ENCODE peak calls at places on chromosome 4, in nine cellular contexts. Q is thoracic aorta; R is heart left ventricle; E is HCT116; P is Panc1; F is CD4-positive, CD25-positive, alpha-beta regulatory T cell; A is aorta; T is HepG2; W is heart right ventricle. V is an unnamed sample.

GRCh38 chr4:128347930-128348660 is 60.5 kb upstream of the PGRMC2 start:
- ATAC-seq in W (no peak), F (no peak), A (no peak), Q (no peak), T (no peak), P (no peak), R (no peak), E (no peak), V (no peak)

GRCh38 chr4:153595894-153596601 is 88.0 kb upstream of the TLR2 start:
- ATAC-seq in P (no peak), R (no peak), W (no peak), F (no peak), Q (no peak), A (no peak), T (no peak), E (no peak), V (no peak)

GRCh38 chr4:157791236-157791635 is 381.6 kb downstream of the GASK1B start:
- ATAC-seq in W (no peak), E (no peak), Q (no peak), T (no peak), R (no peak), F (no peak), A (no peak), P (no peak), V (no peak)

GRCh38 chr4:64361399-64361740 is 47.9 kb downstream of the TECRL start:
- ATAC-seq in T (no peak), P (no peak), R (peak), E (no peak), F (no peak), W (peak), A (no peak), Q (no peak), V (no peak)

GRCh38 chr4:152696764-152697250 is 17.0 kb upstream of the TMEM154 start:
- ATAC-seq in Q (no peak), T (peak), W (peak), F (peak), E (peak), R (peak), A (no peak), P (no peak), V (no peak)

GRCh38 chr4:54017308-54017707 is 47.1 kb downstream of the CHIC2 start:
- ATAC-seq in P (no peak), T (no peak), E (no peak), W (no peak), F (no peak), A (no peak), R (no peak), Q (no peak), V (no peak)

GRCh38 chr4:78673258-78673817 is 102.8 kb upstream of the BMP2K start:
- ATAC-seq in R (no peak), E (no peak), W (no peak), A (no peak), F (no peak), Q (no peak), T (no peak), P (no peak), V (no peak)

GRCh38 chr4:163344147-163345050 is 707 bp downstream of the NPY5R start:
- ATAC-seq in E (no peak), A (peak), R (peak), P (no peak), F (no peak), T (peak), Q (peak), W (peak), V (peak)

GRCh38 chr4:151356510-151356909 is 31.1 kb upstream of the SH3D19 start:
- ATAC-seq in W (no peak), R (no peak), P (no peak), Q (no peak), F (no peak), E (peak), T (peak), A (no peak), V (no peak)

GRCh38 chr4:108619372-108620100 is 840 bp upstream of the RPL34 start:
- ATAC-seq in P (no peak), T (peak), Q (peak), W (peak), F (peak), R (peak), A (peak), E (no peak), V (no peak)

GRCh38 chr4:26000274-26000950 is 86.4 kb downstream of the SMIM20 start:
- ATAC-seq in R (peak), A (no peak), P (no peak), Q (no peak), W (peak), T (no peak), F (no peak), E (no peak), V (no peak)

GRCh38 chr4:187307131-187307530 is 583.5 kb upstream of the FAT1 start:
- ATAC-seq in E (no peak), W (no peak), T (no peak), F (no peak), R (no peak), P (no peak), A (no peak), Q (no peak), V (no peak)

GRCh38 chr4:72896515-72896914 is 173.0 kb downstream of the COX18 start:
- ATAC-seq in F (no peak), R (peak), W (peak), P (no peak), T (peak), E (no peak), Q (peak), A (peak), V (peak)

GRCh38 chr4:2313366-2313765 is 51.5 kb upstream of the MXD4 start:
- ATAC-seq in W (no peak), A (no peak), P (no peak), Q (no peak), T (no peak), E (no peak), F (no peak), R (no peak), V (no peak)

GRCh38 chr4:25993564-25994185 is 79.7 kb downstream of the SMIM20 start:
- ATAC-seq in A (no peak), Q (no peak), T (peak), P (no peak), F (peak), W (peak), E (peak), R (peak), V (peak)

GRCh38 chr4:2831611-2832308 is 11.9 kb upstream of the ADD1 start:
- ATAC-seq in F (no peak), E (no peak), A (no peak), T (no peak), W (no peak), P (no peak), R (no peak), Q (no peak), V (no peak)

GRCh38 chr4:498328-498919 is 532 bp downstream of the ZNF721 start:
- ATAC-seq in R (no peak), E (peak), T (peak), Q (no peak), P (peak), A (peak), W (peak), F (peak), V (peak)

GRCh38 chr4:146059153-146059552 is 116.4 kb upstream of the LSM6 start:
- ATAC-seq in R (no peak), Q (no peak), A (no peak), P (no peak), F (no peak), T (no peak), W (no peak), E (no peak), V (no peak)

GRCh38 chr4:24730256-24731001 is 64.9 kb upstream of the SOD3 start:
- ATAC-seq in A (peak), R (peak), F (no peak), Q (peak), E (no peak), T (no peak), W (peak), P (no peak), V (peak)

GRCh38 chr4:55475394-55476243 is 71.1 kb downstream of the CLOCK start:
- ATAC-seq in P (no peak), F (no peak), E (no peak), Q (no peak), R (no peak), A (no peak), W (no peak), T (no peak), V (no peak)

GRCh38 chr4:163681208-163681821 is 186.8 kb downstream of the TMA16 start:
- ATAC-seq in W (no peak), F (peak), Q (no peak), E (peak), R (no peak), T (peak), P (no peak), A (peak), V (no peak)

GRCh38 chr4:186264660-186265059 is 1.3 kb upstream of the F11 start:
- ATAC-seq in P (no peak), E (no peak), W (no peak), Q (no peak), F (no peak), T (no peak), A (no peak), R (no peak), V (no peak)

GRCh38 chr4:82431026-82431745 is 796 bp downstream of the ENOPH1 start:
- ATAC-seq in E (peak), T (peak), R (no peak), Q (no peak), P (no peak), A (no peak), W (no peak), F (no peak), V (no peak)

GRCh38 chr4:110046588-110047049 is 133.9 kb downstream of the EGF start:
- ATAC-seq in T (no peak), F (no peak), Q (no peak), W (no peak), A (no peak), P (no peak), R (no peak), E (no peak), V (no peak)

GRCh38 chr4:151314509-151314908 is 10.9 kb downstream of the SH3D19 start:
- ATAC-seq in W (no peak), Q (no peak), F (no peak), R (peak), T (peak), E (peak), A (no peak), P (peak), V (no peak)

GRCh38 chr4:147773261-147774184 is 41.6 kb downstream of the ARHGAP10 start:
- ATAC-seq in F (no peak), E (no peak), A (no peak), T (no peak), P (no peak), R (no peak), Q (no peak), W (no peak), V (no peak)

GRCh38 chr4:13919021-13919441 is 291.5 kb upstream of the BOD1L1 start:
- ATAC-seq in A (peak), T (no peak), E (no peak), P (no peak), Q (no peak), R (peak), F (no peak), W (peak), V (no peak)

GRCh38 chr4:25031077-25031606 is 396 bp upstream of the LGI2 start:
- ATAC-seq in R (peak), F (no peak), E (no peak), T (peak), P (peak), A (peak), Q (peak), W (peak), V (peak)

GRCh38 chr4:61443813-61444510 is 243.8 kb downstream of the ADGRL3 start:
- ATAC-seq in E (no peak), Q (no peak), P (no peak), W (no peak), A (no peak), R (no peak), T (no peak), F (no peak), V (no peak)

GRCh38 chr4:158111241-158111640 is 61.6 kb downstream of the GASK1B start:
- ATAC-seq in F (no peak), T (no peak), P (no peak), R (no peak), E (no peak), A (no peak), Q (no peak), W (no peak), V (no peak)

GRCh38 chr4:56535915-56536314 is 30.3 kb downstream of the ARL9 start:
- ATAC-seq in E (peak), Q (no peak), F (no peak), W (no peak), A (no peak), T (no peak), R (no peak), P (no peak), V (no peak)

GRCh38 chr4:135319685-135320084 is 1118.1 kb upstream of the PABPC4L start:
- ATAC-seq in P (no peak), Q (no peak), E (peak), R (no peak), T (peak), F (no peak), A (no peak), W (no peak), V (no peak)

GRCh38 chr4:15703439-15703838 is 574 bp downstream of the BST1 start:
- ATAC-seq in P (no peak), T (no peak), E (no peak), R (peak), F (no peak), Q (no peak), A (no peak), W (peak), V (peak)

GRCh38 chr4:102640669-102641068 is 120.1 kb downstream of the MANBA start:
- ATAC-seq in E (peak), R (no peak), Q (no peak), F (no peak), W (no peak), T (no peak), P (no peak), A (no peak), V (no peak)

GRCh38 chr4:113594231-113594556 is 167.3 kb downstream of the CAMK2D start:
- ATAC-seq in Q (no peak), R (no peak), A (no peak), W (no peak), F (no peak), T (no peak), E (no peak), P (no peak), V (no peak)

GRCh38 chr4:86453044-86453501 is 93.2 kb upstream of the MAPK10 start:
- ATAC-seq in Q (no peak), E (no peak), R (peak), A (peak), T (no peak), P (no peak), F (no peak), W (peak), V (peak)

GRCh38 chr4:106287353-106287969 is 28.5 kb downstream of the TBCK start:
- ATAC-seq in T (peak), R (no peak), P (no peak), E (no peak), W (no peak), A (no peak), F (no peak), Q (no peak), V (no peak)

GRCh38 chr4:1325176-1325480 is 21.9 kb upstream of the UVSSA start:
- ATAC-seq in F (no peak), E (no peak), Q (no peak), R (no peak), A (no peak), W (no peak), P (no peak), T (no peak), V (no peak)

GRCh38 chr4:139540161-139540560 is 15.9 kb downstream of the SETD7 start:
- ATAC-seq in F (no peak), Q (no peak), A (no peak), P (no peak), E (no peak), W (no peak), R (no peak), T (no peak), V (no peak)

GRCh38 chr4:139535852-139536234 is 20.2 kb downstream of the SETD7 start:
- ATAC-seq in P (no peak), R (no peak), F (no peak), A (peak), T (no peak), E (no peak), W (no peak), Q (no peak), V (no peak)

GRCh38 chr4:139537292-139537691 is 18.7 kb downstream of the SETD7 start:
- ATAC-seq in T (no peak), R (no peak), F (no peak), Q (no peak), A (no peak), P (no peak), W (no peak), E (no peak), V (no peak)

GRCh38 chr4:139535228-139535851 is 20.7 kb downstream of the SETD7 start:
- ATAC-seq in A (no peak), P (no peak), E (no peak), Q (no peak), T (no peak), R (no peak), F (no peak), W (no peak), V (no peak)

DNA sequence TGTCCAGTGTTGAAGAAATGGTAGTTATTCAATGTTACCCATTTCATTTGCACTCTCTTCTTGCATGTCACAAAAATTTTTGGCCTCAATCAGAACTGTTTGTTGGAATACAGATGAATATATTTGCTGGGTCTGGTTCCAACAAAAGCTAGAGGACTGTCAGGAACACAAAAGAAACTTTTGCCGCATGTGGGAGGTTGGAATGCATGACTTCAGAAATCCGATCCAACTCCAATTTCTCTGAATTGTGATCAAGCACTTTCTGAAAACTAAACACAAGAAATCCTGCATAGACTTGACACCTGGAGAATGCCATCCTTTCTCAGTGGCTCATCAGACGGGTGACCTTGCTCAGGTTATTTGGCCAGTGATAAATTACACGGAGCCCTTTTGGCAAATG is 15.4 kb downstream of the SETD7 start:
- ATAC-seq in R (no peak), Q (no peak), T (no peak), W (no peak), E (no peak), P (no peak), A (no peak), F (no peak), V (no peak)
- H3K27ac ChIP-seq in R (no peak), Q (no peak), T (no peak), W (no peak), E (no peak), P (no peak), A (no peak), F (no peak), V (no peak)

DNA sequence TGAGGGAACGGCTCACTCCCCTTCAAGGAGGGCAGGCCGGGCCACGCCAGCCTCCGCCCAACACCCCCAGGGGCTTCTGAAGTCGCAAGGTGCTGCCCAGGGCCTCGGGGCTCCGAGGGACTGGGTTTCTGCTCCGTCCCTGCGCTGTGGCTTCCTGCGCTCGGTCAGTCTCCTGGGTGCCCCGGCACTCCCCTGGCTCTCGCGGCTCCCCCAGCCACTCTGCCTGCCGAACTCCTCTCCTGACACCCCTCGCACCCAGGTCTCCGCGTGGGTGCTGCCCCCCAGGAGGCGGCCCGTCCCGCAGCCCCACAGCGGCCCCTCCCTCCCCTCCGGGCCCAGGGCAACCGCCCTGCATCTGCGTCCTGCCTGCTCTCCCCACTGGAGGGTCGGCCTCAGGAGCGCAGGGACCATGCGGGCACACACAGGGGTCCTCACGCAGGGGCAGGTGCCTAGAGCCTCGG is 151.9 kb downstream of the AFAP1 start:
- ATAC-seq in A (no peak), P (no peak), W (no peak), T (no peak), E (no peak), R (no peak), Q (no peak), F (no peak), V (no peak)
- H3K27ac ChIP-seq in A (no peak), P (no peak), W (no peak), T (no peak), E (no peak), R (no peak), Q (no peak), F (no peak), V (no peak)

DNA sequence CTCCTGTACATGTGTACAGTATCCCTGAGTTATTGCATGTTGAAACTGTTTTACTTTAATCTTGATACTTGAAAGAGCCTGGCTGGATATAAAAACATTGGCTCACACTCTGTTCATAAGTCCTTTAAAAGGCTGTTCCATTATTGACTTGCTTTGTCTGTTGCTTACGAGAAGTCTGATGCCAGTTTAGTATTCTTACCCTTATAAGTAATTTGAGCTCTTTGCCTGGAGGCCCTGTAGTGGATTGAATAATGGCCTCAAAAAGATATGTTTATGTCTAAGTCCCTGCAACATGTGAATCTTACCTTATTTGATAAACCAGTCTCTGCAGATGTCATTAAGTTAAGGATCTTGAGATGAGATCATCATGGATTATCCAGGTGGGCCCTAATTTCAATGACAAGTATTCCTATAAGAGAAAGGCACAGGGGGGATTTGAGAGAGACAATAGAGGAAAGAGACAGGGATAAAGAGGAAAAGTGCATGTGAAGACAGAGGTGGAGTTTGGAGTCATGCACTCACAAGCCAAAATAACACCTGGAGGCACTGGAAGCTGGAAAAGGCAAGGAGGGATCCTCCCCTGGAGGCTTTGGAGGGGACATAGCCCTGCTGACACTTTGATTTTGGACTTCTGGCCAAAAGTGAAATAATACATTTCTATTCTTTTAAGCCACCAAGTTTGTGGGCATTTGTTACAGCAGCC is 98.1 kb downstream of the IRF2 start:
- ATAC-seq in P (no peak), T (no peak), F (no peak), E (no peak), R (no peak), A (no peak), W (no peak), Q (no peak), V (no peak)
- H3K27ac ChIP-seq in P (no peak), T (no peak), F (no peak), E (no peak), R (no peak), A (no peak), W (no peak), Q (no peak), V (no peak)

GRCh38 chr4:173217075-173217474 is 48.5 kb downstream of the GALNT7 start:
- ATAC-seq in R (no peak), A (no peak), E (no peak), W (no peak), Q (no peak), T (no peak), F (no peak), P (no peak), V (no peak)

GRCh38 chr4:173212379-173212778 is 43.8 kb downstream of the GALNT7 start:
- ATAC-seq in Q (no peak), E (no peak), W (no peak), P (no peak), A (no peak), T (no peak), F (no peak), R (no peak), V (no peak)

GRCh38 chr4:173214231-173214630 is 45.6 kb downstream of the GALNT7 start:
- ATAC-seq in W (no peak), E (no peak), A (no peak), R (no peak), P (no peak), Q (no peak), T (no peak), F (no peak), V (no peak)

GRCh38 chr4:173213296-173213695 is 44.7 kb downstream of the GALNT7 start:
- ATAC-seq in W (no peak), R (no peak), P (no peak), T (no peak), E (no peak), Q (no peak), A (no peak), F (no peak), V (no peak)

DNA sequence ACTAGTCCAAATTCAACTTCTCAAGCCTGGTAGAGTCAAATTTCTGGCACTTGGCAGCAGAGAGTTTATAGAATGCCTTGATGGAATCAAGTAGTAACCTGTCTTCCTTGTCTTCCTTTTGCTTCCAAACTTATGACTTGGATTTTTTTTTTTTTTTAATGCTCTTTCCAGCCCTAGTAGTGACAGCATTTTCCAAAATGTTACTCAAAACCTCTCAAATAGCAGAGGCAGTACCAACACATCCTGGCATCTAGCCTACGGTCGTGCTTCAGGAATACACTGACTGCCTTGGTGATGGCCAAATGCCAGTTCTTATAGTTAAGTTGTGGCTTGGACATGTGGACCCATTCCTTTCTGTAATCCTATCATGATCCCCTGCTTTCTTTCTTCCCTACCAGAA is 46.0 kb downstream of the GALNT7 start:
- ATAC-seq in P (no peak), T (no peak), A (no peak), W (no peak), Q (no peak), R (no peak), E (no peak), F (no peak), V (no peak)
- H3K27ac ChIP-seq in P (peak), T (no peak), A (no peak), W (no peak), Q (no peak), R (no peak), E (no peak), F (no peak), V (no peak)